ENCODE peak calls at places on chromosomes 2 and 18, in five cellular contexts. One of them, this sample, is unnamed.

GRCh38 chr2:175156534-175156933 is 11.5 kb downstream of the ATF2 start:
- DNase-seq in cardiac muscle cell: no peak
- DNase-seq in gastrocnemius medialis: no peak
- DNase-seq in endodermal cell: no peak
- DNase-seq in sigmoid colon: no peak
- DNase-seq in this sample: peak; percentile 70

GRCh38 chr2:180763249-180763989 is 217.0 kb upstream of the UBE2E3 start:
- DNase-seq in cardiac muscle cell: no peak
- DNase-seq in gastrocnemius medialis: no peak
- DNase-seq in endodermal cell: no peak
- DNase-seq in sigmoid colon: no peak
- DNase-seq in this sample: no peak

GRCh38 chr2:36502081-36502480 is 95.9 kb downstream of the FEZ2 start:
- DNase-seq in cardiac muscle cell: peak; percentile 44
- DNase-seq in gastrocnemius medialis: no peak
- DNase-seq in endodermal cell: no peak
- DNase-seq in sigmoid colon: no peak
- DNase-seq in this sample: no peak

GRCh38 chr2:151410485-151410833 is 757 bp downstream of the RIF1 start:
- DNase-seq in cardiac muscle cell: peak; percentile 16
- DNase-seq in gastrocnemius medialis: no peak
- DNase-seq in endodermal cell: peak; percentile 77
- DNase-seq in sigmoid colon: no peak
- DNase-seq in this sample: peak; percentile 24

GRCh38 chr18:5294113-5294617 is 1.4 kb downstream of the ZBTB14 start:
- DNase-seq in cardiac muscle cell: peak; percentile 1
- DNase-seq in gastrocnemius medialis: no peak
- DNase-seq in endodermal cell: no peak
- DNase-seq in sigmoid colon: peak; percentile 73
- DNase-seq in this sample: peak; percentile 56

GRCh38 chr2:232480201-232481190 is 7.1 kb downstream of the ECEL1 start:
- DNase-seq in cardiac muscle cell: no peak
- DNase-seq in gastrocnemius medialis: no peak
- DNase-seq in endodermal cell: peak; percentile 33
- DNase-seq in sigmoid colon: peak; percentile 62
- DNase-seq in this sample: no peak

GRCh38 chr2:214648520-214648919 is 161.0 kb downstream of the BARD1 start:
- DNase-seq in cardiac muscle cell: no peak
- DNase-seq in gastrocnemius medialis: no peak
- DNase-seq in endodermal cell: no peak
- DNase-seq in sigmoid colon: no peak
- DNase-seq in this sample: no peak

GRCh38 chr18:35122586-35123224 is 81.5 kb downstream of the MAPRE2 start:
- DNase-seq in cardiac muscle cell: no peak
- DNase-seq in gastrocnemius medialis: no peak
- DNase-seq in endodermal cell: peak; percentile 90
- DNase-seq in sigmoid colon: no peak
- DNase-seq in this sample: no peak

GRCh38 chr2:223109341-223109740 is 57.4 kb downstream of the KCNE4 start:
- DNase-seq in cardiac muscle cell: no peak
- DNase-seq in gastrocnemius medialis: no peak
- DNase-seq in endodermal cell: no peak
- DNase-seq in sigmoid colon: no peak
- DNase-seq in this sample: no peak

GRCh38 chr2:162199913-162200312 is 43.3 kb downstream of the FAP start:
- DNase-seq in cardiac muscle cell: no peak
- DNase-seq in gastrocnemius medialis: no peak
- DNase-seq in endodermal cell: no peak
- DNase-seq in sigmoid colon: no peak
- DNase-seq in this sample: no peak

GRCh38 chr2:182320106-182320505 is 106.7 kb downstream of the PDE1A start:
- DNase-seq in cardiac muscle cell: no peak
- DNase-seq in gastrocnemius medialis: no peak
- DNase-seq in endodermal cell: no peak
- DNase-seq in sigmoid colon: no peak
- DNase-seq in this sample: no peak

GRCh38 chr2:100580474-100581264 is 17.9 kb downstream of the PDCL3 start:
- DNase-seq in cardiac muscle cell: no peak
- DNase-seq in gastrocnemius medialis: no peak
- DNase-seq in endodermal cell: no peak
- DNase-seq in sigmoid colon: no peak
- DNase-seq in this sample: no peak

GRCh38 chr2:128284841-128285240 is 33.8 kb downstream of the HS6ST1 start:
- DNase-seq in cardiac muscle cell: no peak
- DNase-seq in gastrocnemius medialis: no peak
- DNase-seq in endodermal cell: no peak
- DNase-seq in sigmoid colon: no peak
- DNase-seq in this sample: no peak
- H3K4me1 ChIP-seq in cardiac muscle cell: no peaks in the 10 kb centered on the region
- H3K4me1 ChIP-seq in gastrocnemius medialis: peaks cover 35% of the 10 kb centered on the region
- H3K4me1 ChIP-seq in endodermal cell: peaks cover 3% of the 10 kb centered on the region
- H3K4me1 ChIP-seq in sigmoid colon: peaks cover 43% of the 10 kb centered on the region
- H3K4me1 ChIP-seq in this sample: no peaks in the 10 kb centered on the region

GRCh38 chr2:237966250-237966564 is 607 bp upstream of the UBE2F start:
- DNase-seq in cardiac muscle cell: no peak
- DNase-seq in gastrocnemius medialis: no peak
- DNase-seq in endodermal cell: no peak
- DNase-seq in sigmoid colon: no peak
- DNase-seq in this sample: no peak

GRCh38 chr2:237964578-237965404 is 2.0 kb upstream of the UBE2F start:
- DNase-seq in cardiac muscle cell: peak; percentile 94
- DNase-seq in gastrocnemius medialis: no peak
- DNase-seq in endodermal cell: no peak
- DNase-seq in sigmoid colon: no peak
- DNase-seq in this sample: no peak

GRCh38 chr2:237967463-237967871 is 653 bp downstream of the UBE2F start:
- DNase-seq in cardiac muscle cell: peak; percentile 13
- DNase-seq in gastrocnemius medialis: no peak
- DNase-seq in endodermal cell: peak; percentile 71
- DNase-seq in sigmoid colon: peak; percentile 76
- DNase-seq in this sample: no peak

GRCh38 chr2:237966565-237967462 is at the start of gene UBE2F:
- DNase-seq in cardiac muscle cell: peak; percentile 98
- DNase-seq in gastrocnemius medialis: peak; percentile 96
- DNase-seq in endodermal cell: peak; percentile 99
- DNase-seq in sigmoid colon: peak; percentile 98
- DNase-seq in this sample: peak; percentile 93

GRCh38 chr2:237968048-237968862 is 1.4 kb downstream of the UBE2F start:
- DNase-seq in cardiac muscle cell: peak; percentile 77
- DNase-seq in gastrocnemius medialis: peak; percentile 10
- DNase-seq in endodermal cell: peak; percentile 56
- DNase-seq in sigmoid colon: peak; percentile 72
- DNase-seq in this sample: no peak
- H3K4me1 ChIP-seq in cardiac muscle cell: peaks cover 4% of the 10 kb centered on the region
- H3K4me1 ChIP-seq in gastrocnemius medialis: peaks cover 21% of the 10 kb centered on the region
- H3K4me1 ChIP-seq in endodermal cell: no peaks in the 10 kb centered on the region
- H3K4me1 ChIP-seq in sigmoid colon: peaks cover 33% of the 10 kb centered on the region
- H3K4me1 ChIP-seq in this sample: peaks cover 10% of the 10 kb centered on the region

DNA sequence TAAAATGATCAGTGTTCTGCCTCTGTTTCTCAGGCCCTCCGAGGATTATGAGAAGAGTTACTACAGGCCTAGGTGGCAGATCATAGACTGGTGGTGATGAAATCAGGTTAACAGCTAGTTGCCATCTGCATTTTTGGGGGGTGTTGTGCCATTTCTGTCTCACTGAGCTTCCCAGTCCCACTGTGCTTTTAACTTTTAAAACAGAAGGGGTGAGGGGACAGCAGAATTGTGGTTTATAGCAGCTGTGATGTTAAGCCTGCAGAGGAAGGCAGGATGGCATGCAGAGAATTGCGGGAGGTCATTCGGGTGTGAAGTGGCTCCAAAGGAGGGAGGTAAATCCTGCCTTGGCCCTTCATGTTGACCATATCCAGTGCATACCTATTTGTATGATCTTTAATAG is 5.0 kb downstream of the CAB39 start:
- DNase-seq in cardiac muscle cell: no peak
- DNase-seq in gastrocnemius medialis: no peak
- DNase-seq in endodermal cell: peak; percentile 82
- DNase-seq in sigmoid colon: no peak
- DNase-seq in this sample: peak; percentile 19
- H3K4me1 ChIP-seq in cardiac muscle cell: peaks cover 29% of the 10 kb centered on the region
- H3K4me1 ChIP-seq in gastrocnemius medialis: peaks cover 78% of the 10 kb centered on the region
- H3K4me1 ChIP-seq in endodermal cell: peaks cover 11% of the 10 kb centered on the region
- H3K4me1 ChIP-seq in sigmoid colon: peaks cover 89% of the 10 kb centered on the region
- H3K4me1 ChIP-seq in this sample: peaks cover 32% of the 10 kb centered on the region

GRCh38 chr2:115867024-115867423 is 1424.6 kb downstream of the DPP10 start:
- DNase-seq in cardiac muscle cell: no peak
- DNase-seq in gastrocnemius medialis: no peak
- DNase-seq in endodermal cell: no peak
- DNase-seq in sigmoid colon: no peak
- DNase-seq in this sample: no peak
- H3K4me1 ChIP-seq in cardiac muscle cell: no peaks in the 10 kb centered on the region
- H3K4me1 ChIP-seq in gastrocnemius medialis: no peaks in the 10 kb centered on the region
- H3K4me1 ChIP-seq in endodermal cell: no peaks in the 10 kb centered on the region
- H3K4me1 ChIP-seq in sigmoid colon: no peaks in the 10 kb centered on the region
- H3K4me1 ChIP-seq in this sample: no peaks in the 10 kb centered on the region

DNA sequence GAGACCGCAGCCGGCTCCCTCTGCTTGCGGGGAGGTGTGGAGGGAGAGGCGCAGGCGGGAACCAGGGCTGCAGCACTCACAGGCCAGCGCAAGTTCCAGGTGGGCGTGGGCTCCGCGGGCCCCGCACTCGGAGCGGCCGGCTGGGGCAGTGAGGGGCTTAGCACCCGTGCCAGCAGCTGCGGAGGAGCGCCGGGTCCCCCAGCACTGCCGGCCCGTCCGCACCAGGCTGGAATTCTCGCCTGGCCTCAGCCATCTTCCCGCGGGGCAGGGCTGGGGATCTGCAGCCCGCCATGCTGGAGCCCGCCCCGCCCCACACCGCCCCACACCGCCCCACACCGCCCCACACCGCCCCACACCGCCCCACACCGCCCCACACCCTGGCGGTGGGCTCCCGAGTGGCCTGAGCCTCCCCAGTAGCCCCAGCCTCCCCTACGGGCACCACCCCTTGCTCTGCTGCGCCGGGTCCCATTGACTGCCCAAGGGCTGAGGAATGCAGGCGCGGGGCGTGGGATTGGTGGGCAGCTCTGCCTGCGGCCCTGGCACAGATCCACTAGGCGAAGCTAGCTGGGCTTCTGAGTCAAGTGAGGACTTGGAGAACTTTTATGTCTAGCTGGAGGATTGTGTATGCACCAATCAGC is 123.9 kb upstream of the MGAT5 start:
- DNase-seq in cardiac muscle cell: no peak
- DNase-seq in gastrocnemius medialis: no peak
- DNase-seq in endodermal cell: no peak
- DNase-seq in sigmoid colon: no peak
- DNase-seq in this sample: no peak
- H3K4me1 ChIP-seq in cardiac muscle cell: peaks cover 9% of the 10 kb centered on the region
- H3K4me1 ChIP-seq in gastrocnemius medialis: no peaks in the 10 kb centered on the region
- H3K4me1 ChIP-seq in endodermal cell: peaks cover 5% of the 10 kb centered on the region
- H3K4me1 ChIP-seq in sigmoid colon: no peaks in the 10 kb centered on the region
- H3K4me1 ChIP-seq in this sample: no peaks in the 10 kb centered on the region

GRCh38 chr18:74284501-74285004 is 7.2 kb downstream of the CYB5A start:
- DNase-seq in cardiac muscle cell: peak; percentile 61
- DNase-seq in gastrocnemius medialis: no peak
- DNase-seq in endodermal cell: no peak
- DNase-seq in sigmoid colon: peak; percentile 79
- DNase-seq in this sample: no peak
- H3K4me1 ChIP-seq in cardiac muscle cell: peaks cover 50% of the 10 kb centered on the region
- H3K4me1 ChIP-seq in gastrocnemius medialis: peaks cover 45% of the 10 kb centered on the region
- H3K4me1 ChIP-seq in endodermal cell: no peaks in the 10 kb centered on the region
- H3K4me1 ChIP-seq in sigmoid colon: peaks cover 86% of the 10 kb centered on the region
- H3K4me1 ChIP-seq in this sample: no peaks in the 10 kb centered on the region